ENCODE peak calls at places on chromosomes 7 and 10, in five cellular contexts. N is endothelial cell of umbilical vein, W is OCI-LY7, A is A549, P is PC-3. Q is an unnamed sample.

GRCh38 chr7:102455596-102455995 is 9.1 kb downstream of the ALKBH4 start:
- DNase-seq in N (no peak), P (no peak), W (no peak), A (no peak), Q (no peak)

GRCh38 chr10:5555881-5556280 is 31.1 kb downstream of the CALML3 start:
- DNase-seq in W (no peak), A (no peak), N (no peak), P (no peak), Q (no peak)

GRCh38 chr10:43342279-43343125 is 28.9 kb upstream of the FXYD4 start:
- DNase-seq in W (no peak), P (no peak), A (no peak), N (no peak), Q (no peak)

GRCh38 chr7:132970257-132970656 is 111.6 kb downstream of the CHCHD3 start:
- DNase-seq in A (no peak), W (no peak), N (no peak), P (no peak), Q (no peak)

GRCh38 chr10:132519382-132520146 is 18.0 kb upstream of the INPP5A start:
- DNase-seq in P (no peak), A (no peak), N (no peak), W (no peak), Q (no peak)

GRCh38 chr10:87961314-87961713 is 97.9 kb downstream of the PTEN start:
- DNase-seq in W (no peak), A (no peak), P (no peak), N (peak), Q (peak)

GRCh38 chr7:117362294-117362693 is 39.4 kb upstream of the WNT2 start:
- DNase-seq in N (no peak), P (no peak), A (no peak), W (no peak), Q (no peak)

GRCh38 chr10:338176-339037 is 203.2 kb downstream of the ZMYND11 start:
- DNase-seq in P (peak), W (no peak), A (peak), N (no peak), Q (no peak)

GRCh38 chr10:53356616-53357349 is 584.2 kb upstream of the MBL2 start:
- DNase-seq in N (no peak), A (no peak), P (peak), W (no peak), Q (no peak)

GRCh38 chr10:12194752-12195271 is 879 bp downstream of the NUDT5 start:
- DNase-seq in N (peak), P (peak), W (peak), A (no peak), Q (peak)

GRCh38 chr10:92891885-92892705 is 43.8 kb downstream of the EXOC6 start:
- DNase-seq in N (peak), P (peak), W (no peak), A (peak), Q (peak)

GRCh38 chr10:114933588-114933987 is 4.4 kb upstream of the TRUB1 start:
- DNase-seq in A (no peak), W (no peak), N (no peak), P (peak), Q (no peak)

GRCh38 chr7:140035400-140036223 is 27.1 kb downstream of the PARP12 start:
- DNase-seq in A (no peak), W (no peak), N (peak), P (peak), Q (peak)

GRCh38 chr7:121595949-121596692 is 200.0 kb upstream of the FAM3C start:
- DNase-seq in P (no peak), W (no peak), A (no peak), N (no peak), Q (no peak)

GRCh38 chr10:62766383-62766782 is 38.1 kb upstream of the ADO start:
- DNase-seq in W (no peak), P (no peak), A (no peak), N (no peak), Q (no peak)

GRCh38 chr10:45034301-45034700 is 33.6 kb downstream of the ZNF22 start:
- DNase-seq in A (no peak), W (no peak), N (no peak), P (no peak), Q (no peak)

GRCh38 chr7:17696422-17696821 is 243.9 kb downstream of the SNX13 start:
- DNase-seq in P (peak), W (no peak), N (no peak), A (peak), Q (peak)

GRCh38 chr10:119543814-119544642 is 1.5 kb upstream of the RGS10 start:
- DNase-seq in W (no peak), N (no peak), P (no peak), A (no peak), Q (peak)

GRCh38 chr10:34299105-34299611 is 515.9 kb downstream of the PARD3 start:
- DNase-seq in W (no peak), A (no peak), N (peak), P (peak), Q (peak)

GRCh38 chr7:853366-854117 is 21.3 kb downstream of the SUN1 start:
- DNase-seq in A (no peak), W (no peak), P (no peak), N (no peak), Q (no peak)

GRCh38 chr7:27200761-27201230 is 905 bp upstream of the HOXA13 start:
- DNase-seq in A (no peak), W (no peak), P (peak), N (no peak), Q (peak)
- H3K4me2 ChIP-seq in A (peak), W (peak), P (peak), N (peak), Q (peak)

DNA sequence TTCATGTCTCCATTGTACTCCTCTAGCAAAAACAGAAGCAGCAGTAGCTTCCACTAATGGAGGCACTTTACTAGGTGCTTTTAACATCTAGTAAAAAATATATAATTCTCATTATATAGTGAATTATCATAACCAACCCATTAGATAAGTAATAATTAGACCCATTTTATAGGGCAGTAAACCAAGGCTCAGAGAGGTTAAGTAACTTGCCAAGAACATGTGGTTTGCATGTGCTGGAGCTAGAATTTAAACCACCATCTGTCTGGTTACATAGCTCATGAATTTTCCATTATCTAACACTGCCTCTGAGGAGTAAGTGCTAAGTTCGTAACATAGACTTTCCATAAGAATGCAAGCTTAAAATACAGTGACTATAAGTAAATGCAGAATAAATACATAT is 41.9 kb downstream of the CREB3L2 start:
- DNase-seq in N (no peak), A (no peak), P (no peak), W (no peak), Q (no peak)
- H3K4me2 ChIP-seq in N (no peak), A (no peak), P (no peak), W (no peak), Q (no peak)

DNA sequence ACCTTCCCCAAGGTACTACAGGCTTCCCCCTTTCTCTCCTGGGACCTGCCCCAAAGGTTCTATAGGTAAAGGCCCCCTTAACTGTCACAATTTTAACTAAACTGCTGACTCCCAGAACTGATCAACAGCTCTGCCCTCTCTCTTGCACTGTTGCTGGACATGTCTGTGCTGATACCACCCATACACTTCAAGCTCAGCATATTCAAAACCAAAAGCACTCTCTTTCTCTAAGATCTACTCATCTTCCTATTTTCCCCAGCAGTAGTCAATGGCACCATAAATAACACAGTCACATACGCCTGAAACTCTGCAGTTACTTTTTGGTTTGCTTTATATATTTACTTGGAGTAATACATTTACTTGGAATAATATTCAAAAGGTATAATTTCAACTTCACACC is 12.3 kb downstream of the OSBPL3 start:
- DNase-seq in P (no peak), W (peak), A (no peak), N (no peak), Q (no peak)
- H3K4me2 ChIP-seq in P (no peak), W (peak), A (no peak), N (no peak), Q (no peak)

DNA sequence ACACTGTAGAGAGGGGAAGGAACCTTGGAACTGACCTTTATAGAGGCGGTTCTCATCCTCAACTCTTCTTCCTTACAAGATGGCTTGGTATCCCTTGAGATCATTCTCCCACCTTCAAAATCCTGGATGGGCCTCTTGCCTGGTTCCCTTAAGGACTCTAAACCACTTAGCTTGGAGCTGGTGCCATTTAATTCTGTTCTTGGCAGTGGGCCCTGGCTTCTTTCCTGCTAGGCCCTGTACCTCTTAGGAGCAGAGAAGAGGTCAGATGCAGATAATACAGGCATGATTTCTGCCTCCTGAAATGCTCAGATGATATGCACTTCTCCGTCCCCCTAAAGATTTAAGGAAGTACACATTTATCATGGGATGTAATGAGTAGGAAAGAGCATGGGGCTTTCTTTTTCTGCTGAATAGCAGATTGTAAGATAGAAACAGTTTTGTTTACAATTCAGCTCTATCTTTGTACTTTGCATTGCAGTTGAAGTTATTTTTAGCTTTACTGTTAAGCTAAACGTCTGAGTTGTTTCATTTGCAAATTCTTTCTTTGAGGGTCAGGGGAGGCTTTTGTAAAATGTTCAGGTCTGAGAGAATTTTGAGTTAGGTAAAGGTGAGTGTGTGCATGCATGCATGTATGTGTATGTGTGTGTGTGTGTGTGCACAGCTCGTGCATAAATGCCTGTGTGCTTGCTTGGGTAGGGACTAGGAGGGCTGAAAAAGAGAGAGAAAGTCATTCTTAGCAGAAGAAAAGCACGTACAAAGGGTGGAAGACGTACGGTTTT is 364.0 kb downstream of the AUTS2 start:
- DNase-seq in A (no peak), P (no peak), W (no peak), N (no peak), Q (peak)
- H3K4me2 ChIP-seq in A (no peak), P (no peak), W (peak), N (no peak), Q (no peak)